ENCODE peak calls at places on chromosomes 3 and 15, in ten cellular contexts. G, B, Q, I, M, J, C, Y, N and O are unnamed samples.

GRCh38 chr3:98564282-98565005 is 29.0 kb downstream of the CPOX start:
- DNase-seq in Q (no peak), N (peak), G (no peak), J (no peak), C (peak), I (no peak), M (no peak), Y (no peak), B (no peak), O (no peak)

GRCh38 chr3:107963581-107963980 is 127.2 kb downstream of the CD47 start:
- DNase-seq in Y (no peak), Q (no peak), N (no peak), B (no peak), I (no peak), C (no peak), G (no peak), M (no peak), J (no peak), O (no peak)

GRCh38 chr15:49986326-49986725 is 132.7 kb downstream of the ATP8B4 start:
- DNase-seq in M (no peak), C (no peak), G (no peak), J (no peak), Y (no peak), Q (no peak), I (no peak), N (no peak), B (no peak), O (no peak)

GRCh38 chr15:41990691-41991090 is 18.3 kb upstream of the EHD4 start:
- DNase-seq in I (no peak), Y (no peak), G (no peak), Q (no peak), B (no peak), M (no peak), J (no peak), N (no peak), C (no peak), O (no peak)

GRCh38 chr3:151112731-151113130 is 27.3 kb downstream of the MED12L start:
- DNase-seq in B (no peak), J (no peak), M (no peak), Y (no peak), C (no peak), I (no peak), G (no peak), Q (no peak), N (no peak), O (no peak)

GRCh38 chr3:33940149-33940548 is 141.7 kb downstream of the PDCD6IP start:
- DNase-seq in Y (no peak), B (no peak), Q (no peak), J (peak), I (no peak), C (no peak), M (no peak), G (no peak), N (no peak), O (no peak)

GRCh38 chr3:104835376-104835775 is 531.3 kb upstream of the ALCAM start:
- DNase-seq in G (no peak), B (no peak), M (no peak), N (no peak), C (no peak), Q (no peak), Y (no peak), I (no peak), J (no peak), O (no peak)

GRCh38 chr15:46441294-46442062 is 806.6 kb downstream of the SQOR start:
- DNase-seq in M (no peak), C (no peak), B (no peak), G (no peak), Q (no peak), Y (no peak), I (no peak), J (no peak), N (no peak), O (no peak)

GRCh38 chr3:98359993-98360675 is 6.5 kb downstream of the OR5K4 start:
- DNase-seq in G (no peak), I (peak), M (no peak), N (peak), J (peak), Q (no peak), Y (no peak), C (no peak), B (no peak), O (no peak)

GRCh38 chr3:34002569-34003100 is 204.2 kb downstream of the PDCD6IP start:
- DNase-seq in Y (no peak), G (no peak), M (no peak), B (no peak), J (no peak), N (no peak), Q (no peak), C (no peak), I (no peak), O (no peak)

GRCh38 chr3:62022312-62022711 is 351.0 kb downstream of the FEZF2 start:
- DNase-seq in J (no peak), B (no peak), N (no peak), Q (no peak), I (no peak), G (no peak), M (no peak), C (no peak), Y (no peak), O (no peak)

GRCh38 chr3:102089904-102090492 is 240.7 kb downstream of the NFKBIZ start:
- DNase-seq in N (no peak), G (peak), J (no peak), Q (no peak), B (no peak), M (no peak), I (no peak), Y (no peak), C (no peak), O (no peak)

GRCh38 chr3:152011812-152012735 is 138.6 kb downstream of the SUCNR1 start:
- DNase-seq in B (no peak), M (no peak), G (no peak), N (no peak), I (no peak), Y (no peak), J (no peak), C (no peak), Q (no peak), O (no peak)

GRCh38 chr3:141828487-141829284 is 47.8 kb upstream of the ATP1B3 start:
- DNase-seq in N (no peak), Q (no peak), Y (no peak), M (no peak), J (peak), G (no peak), C (no peak), B (no peak), I (no peak), O (no peak)

GRCh38 chr3:71724584-71725278 is 471 bp downstream of the EIF4E3 start:
- DNase-seq in M (peak), G (peak), J (peak), B (peak), N (no peak), I (peak), Y (no peak), Q (peak), C (no peak), O (peak)

GRCh38 chr3:170437151-170437550 is 18.5 kb downstream of the CLDN11 start:
- DNase-seq in I (no peak), G (no peak), B (no peak), Y (no peak), Q (no peak), N (no peak), M (no peak), J (no peak), C (no peak), O (no peak)

GRCh38 chr3:17118771-17119170 is 234.0 kb downstream of the PLCL2 start:
- DNase-seq in J (no peak), B (no peak), I (no peak), Q (no peak), Y (no peak), G (no peak), M (no peak), C (no peak), N (no peak), O (no peak)

GRCh38 chr3:75781079-75781745 is 4.1 kb downstream of the ZNF717 start:
- DNase-seq in J (peak), N (no peak), B (no peak), C (no peak), G (no peak), Y (no peak), I (peak), Q (no peak), M (no peak), O (no peak)

GRCh38 chr15:51697150-51697549 is 15.8 kb downstream of the SCG3 start:
- DNase-seq in I (no peak), G (no peak), Y (no peak), M (no peak), J (no peak), C (no peak), N (no peak), B (no peak), Q (no peak), O (no peak)

GRCh38 chr15:57708047-57708446 is 1.5 kb downstream of the POLR2M start:
- DNase-seq in M (no peak), Y (no peak), G (no peak), J (peak), B (no peak), I (no peak), C (no peak), Q (no peak), N (no peak), O (no peak)